ENCODE peak calls at places on chromosomes 1 and 21, in seven cellular contexts. H, F, I, Z, M, C and T are unnamed samples.

GRCh38 chr1:48661726-48662483 is 114.8 kb downstream of the BEND5 start:
- DNase-seq in H (no peak), F (no peak), I (no peak), Z (no peak), M (no peak), C (no peak), T (no peak)

GRCh38 chr21:45303751-45304150 is 16.1 kb upstream of the POFUT2 start:
- DNase-seq in H (no peak), F (no peak), I (no peak), Z (peak; percentile 15), M (no peak), C (no peak), T (no peak)

GRCh38 chr1:119948342-119949214 is 52.3 kb upstream of the ADAM30 start:
- DNase-seq in H (peak; percentile 94), F (peak; percentile 49), I (peak; percentile 55), Z (peak; percentile 80), M (peak; percentile 79), C (peak; percentile 78), T (peak; percentile 32)

GRCh38 chr1:109385417-109385816 is 12.3 kb downstream of the SORT1 start:
- DNase-seq in H (no peak), F (no peak), I (peak; percentile 67), Z (peak; percentile 32), M (peak; percentile 34), C (no peak), T (no peak)

GRCh38 chr1:2480986-2481364 is 4.9 kb downstream of the PLCH2 start:
- DNase-seq in H (no peak), F (no peak), I (no peak), Z (no peak), M (no peak), C (no peak), T (no peak)

GRCh38 chr1:228465134-228465533 is 22.0 kb upstream of the RNF187 start:
- DNase-seq in H (no peak), F (no peak), I (no peak), Z (no peak), M (no peak), C (no peak), T (no peak)

GRCh38 chr1:212635141-212635601 is 26.6 kb downstream of the ATF3 start:
- DNase-seq in H (no peak), F (no peak), I (no peak), Z (no peak), M (no peak), C (peak; percentile 74), T (peak; percentile 27)

GRCh38 chr1:55217226-55217996 is 2.2 kb upstream of the USP24 start:
- DNase-seq in H (no peak), F (peak; percentile 63), I (no peak), Z (no peak), M (no peak), C (no peak), T (no peak)

GRCh38 chr1:147808025-147808424 is 47.6 kb upstream of the GJA5 start:
- DNase-seq in H (peak; percentile 32), F (no peak), I (no peak), Z (no peak), M (peak; percentile 20), C (no peak), T (no peak)

GRCh38 chr21:16071082-16071481 is 341.3 kb downstream of the USP25 start:
- DNase-seq in H (no peak), F (no peak), I (no peak), Z (no peak), M (no peak), C (no peak), T (no peak)

GRCh38 chr1:119275145-119275929 is 93.2 kb upstream of the HAO2 start:
- DNase-seq in H (peak; percentile 83), F (peak; percentile 19), I (no peak), Z (no peak), M (peak; percentile 55), C (peak; percentile 67), T (peak; percentile 59)

GRCh38 chr1:24107462-24108225 is 4.3 kb downstream of the MYOM3 start:
- DNase-seq in H (no peak), F (no peak), I (no peak), Z (no peak), M (peak; percentile 48), C (peak; percentile 69), T (no peak)

GRCh38 chr1:234529661-234530237 is 50.8 kb upstream of the TARBP1 start:
- DNase-seq in H (no peak), F (no peak), I (no peak), Z (no peak), M (no peak), C (no peak), T (no peak)

GRCh38 chr21:41260428-41260827 is 56.2 kb upstream of the FAM3B start:
- DNase-seq in H (no peak), F (no peak), I (no peak), Z (no peak), M (no peak), C (no peak), T (no peak)

GRCh38 chr1:44820945-44821715 is 12.8 kb downstream of the BTBD19 start:
- DNase-seq in H (peak; percentile 50), F (no peak), I (no peak), Z (no peak), M (no peak), C (no peak), T (no peak)

GRCh38 chr1:9069324-9070100 is at the start of gene SLC2A5:
- DNase-seq in H (no peak), F (no peak), I (no peak), Z (no peak), M (no peak), C (no peak), T (no peak)

GRCh38 chr1:22636927-22637326 is 499 bp downstream of the C1QA start:
- DNase-seq in H (no peak), F (no peak), I (no peak), Z (no peak), M (no peak), C (no peak), T (no peak)

GRCh38 chr21:32771134-32771523 is 426 bp downstream of the PAXBP1 start:
- DNase-seq in H (peak; percentile 82), F (no peak), I (peak; percentile 11), Z (peak; percentile 56), M (peak; percentile 51), C (peak; percentile 56), T (peak; percentile 43)

GRCh38 chr21:16678479-16678878 is 834.4 kb upstream of the CXADR start:
- DNase-seq in H (no peak), F (no peak), I (no peak), Z (no peak), M (no peak), C (no peak), T (no peak)

GRCh38 chr1:178417858-178418257 is 78.9 kb downstream of the CLEC20A start:
- DNase-seq in H (no peak), F (no peak), I (peak; percentile 43), Z (no peak), M (no peak), C (peak; percentile 91), T (no peak)

GRCh38 chr1:212981571-212982328 is 31.4 kb downstream of the VASH2 start:
- DNase-seq in H (peak; percentile 38), F (no peak), I (peak; percentile 32), Z (peak; percentile 32), M (no peak), C (peak; percentile 13), T (no peak)

GRCh38 chr21:24259241-24259640 is 1348.0 kb downstream of the MRPL39 start:
- DNase-seq in H (no peak), F (no peak), I (no peak), Z (no peak), M (no peak), C (peak; percentile 83), T (no peak)

GRCh38 chr1:113928129-113928949 is 785 bp upstream of the HIPK1 start:
- DNase-seq in H (no peak), F (no peak), I (no peak), Z (no peak), M (no peak), C (peak; percentile 35), T (no peak)

GRCh38 chr1:177912991-177913390 is 56.9 kb downstream of the SEC16B start:
- DNase-seq in H (no peak), F (no peak), I (no peak), Z (no peak), M (no peak), C (no peak), T (no peak)

GRCh38 chr1:193019442-193020026 is 39.6 kb downstream of the UCHL5 start:
- DNase-seq in H (no peak), F (peak; percentile 39), I (peak; percentile 28), Z (no peak), M (no peak), C (peak; percentile 64), T (peak; percentile 60)

GRCh38 chr1:115458426-115459114 is 120.5 kb upstream of the NGF start:
- DNase-seq in H (no peak), F (no peak), I (no peak), Z (no peak), M (no peak), C (no peak), T (no peak)

GRCh38 chr1:224116131-224116530 is 2.2 kb downstream of the FBXO28 start:
- DNase-seq in H (no peak), F (peak; percentile 53), I (peak; percentile 17), Z (no peak), M (no peak), C (peak; percentile 68), T (peak; percentile 69)
- H3K4me3 ChIP-seq in H (peak overlapping the region; percentile 95), F (no peak overlapping the region), I (no peak overlapping the region), Z (peak overlapping the region; percentile 89), M (no peak overlapping the region), C (no peak overlapping the region), T (peak overlapping the region; percentile 75)

GRCh38 chr21:43867936-43868335 is 2.9 kb downstream of the AGPAT3 start:
- DNase-seq in H (no peak), F (no peak), I (no peak), Z (no peak), M (no peak), C (no peak), T (no peak)
- H3K4me3 ChIP-seq in H (no peak overlapping the region), F (no peak overlapping the region), I (no peak overlapping the region), Z (no peak overlapping the region), M (no peak overlapping the region), C (no peak overlapping the region), T (peak overlapping the region; percentile 86)

GRCh38 chr1:28886731-28887417 is 27.5 kb upstream of the EPB41 start:
- DNase-seq in H (peak; percentile 97), F (peak; percentile 90), I (no peak), Z (peak; percentile 84), M (peak; percentile 90), C (peak; percentile 48), T (peak; percentile 90)

GRCh38 chr1:28888915-28889314 is 25.5 kb upstream of the EPB41 start:
- DNase-seq in H (no peak), F (no peak), I (no peak), Z (no peak), M (no peak), C (no peak), T (no peak)

GRCh38 chr1:28889357-28889756 is 25.0 kb upstream of the EPB41 start:
- DNase-seq in H (no peak), F (no peak), I (no peak), Z (no peak), M (no peak), C (no peak), T (no peak)

GRCh38 chr1:28887418-28887834 is 26.9 kb upstream of the EPB41 start:
- DNase-seq in H (no peak), F (peak; percentile 39), I (no peak), Z (peak; percentile 18), M (peak; percentile 52), C (no peak), T (peak; percentile 36)

GRCh38 chr1:28887835-28888682 is 26.3 kb upstream of the EPB41 start:
- DNase-seq in H (peak; percentile 87), F (no peak), I (no peak), Z (peak; percentile 54), M (peak; percentile 55), C (no peak), T (no peak)
- H3K4me3 ChIP-seq in H (peak overlapping the region; percentile 83), F (peak overlapping the region; percentile 95), I (peak overlapping the region; percentile 64), Z (peak overlapping the region; percentile 84), M (peak overlapping the region; percentile 75), C (peak overlapping the region; percentile 65), T (peak overlapping the region; percentile 72)

GRCh38 chr1:110606784-110607662 is 865 bp upstream of the KCNA2 start:
- DNase-seq in H (peak; percentile 81), F (peak; percentile 18), I (no peak), Z (peak; percentile 15), M (no peak), C (no peak), T (peak; percentile 20)
- H3K4me3 ChIP-seq in H (peak overlapping the region; percentile 78), F (peak overlapping the region; percentile 54), I (peak overlapping the region; percentile 43), Z (peak overlapping the region; percentile 74), M (peak overlapping the region; percentile 53), C (peak overlapping the region; percentile 4), T (peak overlapping the region; percentile 32)